ENCODE peak calls at places on chromosomes 7 and 10, in four cellular contexts. One of them, this sample, is unnamed.

GRCh38 chr7:157595086-157595855 is 258.5 kb downstream of the DNAJB6 start:
- DNase-seq in Panc1: no peak
- DNase-seq in stomach: no peak
- DNase-seq in GM23338: no peak
- DNase-seq in this sample: no peak

GRCh38 chr10:72709041-72709440 is 17.1 kb downstream of the MCU start:
- DNase-seq in Panc1: no peak
- DNase-seq in stomach: no peak
- DNase-seq in GM23338: no peak
- DNase-seq in this sample: no peak

GRCh38 chr7:149817301-149817771 is 20.8 kb upstream of the ZNF862 start:
- DNase-seq in Panc1: no peak
- DNase-seq in stomach: no peak
- DNase-seq in GM23338: no peak
- DNase-seq in this sample: no peak

GRCh38 chr7:122626785-122627184 is 72.1 kb downstream of the RNF133 start:
- DNase-seq in Panc1: no peak
- DNase-seq in stomach: no peak
- DNase-seq in GM23338: no peak
- DNase-seq in this sample: no peak

GRCh38 chr10:86400705-86401587 is 34.4 kb upstream of the GRID1 start:
- DNase-seq in Panc1: no peak
- DNase-seq in stomach: peak
- DNase-seq in GM23338: peak
- DNase-seq in this sample: peak

GRCh38 chr10:27822286-27822685 is 76.7 kb upstream of the MKX start:
- DNase-seq in Panc1: no peak
- DNase-seq in stomach: no peak
- DNase-seq in GM23338: no peak
- DNase-seq in this sample: no peak

GRCh38 chr7:40199076-40199802 is 64.4 kb downstream of the SUGCT start:
- DNase-seq in Panc1: no peak
- DNase-seq in stomach: no peak
- DNase-seq in GM23338: peak
- DNase-seq in this sample: no peak

GRCh38 chr10:72096115-72097000 is 8.0 kb upstream of the SPOCK2 start:
- DNase-seq in Panc1: no peak
- DNase-seq in stomach: no peak
- DNase-seq in GM23338: no peak
- DNase-seq in this sample: no peak

GRCh38 chr7:101465576-101466196 is 103.0 kb downstream of the COL26A1 start:
- DNase-seq in Panc1: no peak
- DNase-seq in stomach: no peak
- DNase-seq in GM23338: no peak
- DNase-seq in this sample: peak

GRCh38 chr10:123600177-123600576 is 66.0 kb upstream of the GPR26 start:
- DNase-seq in Panc1: no peak
- DNase-seq in stomach: no peak
- DNase-seq in GM23338: no peak
- DNase-seq in this sample: no peak

GRCh38 chr10:103493362-103493871 is at the start of gene NEURL1:
- DNase-seq in Panc1: no peak
- DNase-seq in stomach: no peak
- DNase-seq in GM23338: peak
- DNase-seq in this sample: no peak

GRCh38 chr10:451021-451471 is 238.4 kb downstream of the DIP2C start:
- DNase-seq in Panc1: no peak
- DNase-seq in stomach: peak
- DNase-seq in GM23338: no peak
- DNase-seq in this sample: no peak

GRCh38 chr7:154903083-154903731 is 99.7 kb downstream of the PAXIP1 start:
- DNase-seq in Panc1: no peak
- DNase-seq in stomach: peak
- DNase-seq in GM23338: no peak
- DNase-seq in this sample: no peak

GRCh38 chr7:154899893-154900292 is 103.0 kb downstream of the PAXIP1 start:
- DNase-seq in Panc1: no peak
- DNase-seq in stomach: no peak
- DNase-seq in GM23338: no peak
- DNase-seq in this sample: no peak

GRCh38 chr7:154902600-154903082 is 100.3 kb downstream of the PAXIP1 start:
- DNase-seq in Panc1: no peak
- DNase-seq in stomach: no peak
- DNase-seq in GM23338: no peak
- DNase-seq in this sample: no peak

DNA sequence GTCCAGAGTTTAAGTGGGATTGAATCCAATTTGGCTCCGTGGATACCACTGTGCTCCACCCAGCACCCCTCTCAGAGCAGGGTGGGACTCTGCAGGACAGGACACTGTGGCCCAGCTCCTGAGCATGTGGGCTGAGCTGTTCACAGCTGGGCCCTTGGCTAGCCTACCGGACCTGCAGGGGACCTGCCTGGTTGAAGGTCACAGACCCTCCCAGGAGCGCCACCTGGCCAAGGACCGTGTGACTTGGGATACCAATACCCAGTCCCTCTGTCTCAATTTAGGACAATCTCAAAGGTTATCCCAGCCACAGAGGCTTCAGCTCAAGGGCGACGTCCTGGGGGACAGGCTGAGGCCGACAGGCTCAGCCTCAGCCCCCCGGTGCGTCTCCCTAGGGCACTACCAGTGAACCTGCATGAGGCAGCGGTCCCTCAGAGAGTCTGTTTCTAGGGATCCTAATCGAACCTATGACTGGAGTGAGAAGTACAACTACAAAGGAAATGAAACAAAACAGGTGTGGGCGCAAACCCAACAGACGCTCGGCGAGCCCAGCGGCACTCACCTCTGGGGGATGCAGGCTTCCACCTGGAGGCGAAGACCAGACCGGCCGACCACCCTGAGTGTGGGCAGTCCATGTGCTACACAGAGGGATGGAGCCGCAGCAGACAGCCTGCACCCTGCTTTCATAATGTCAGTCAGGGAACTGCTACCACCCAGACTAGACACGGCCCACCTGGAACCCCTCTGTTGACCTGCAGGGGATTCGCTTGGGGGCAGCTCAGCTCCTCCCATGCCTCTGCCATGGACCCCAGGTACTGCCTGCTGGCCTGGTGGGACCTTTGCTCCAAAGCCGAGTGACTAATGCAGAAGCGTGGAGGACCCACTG is 103.7 kb downstream of the PAXIP1 start:
- DNase-seq in Panc1: no peak
- DNase-seq in stomach: no peak
- DNase-seq in GM23338: no peak
- DNase-seq in this sample: no peak
- H3K27ac ChIP-seq in Panc1: no peak
- H3K27ac ChIP-seq in stomach: no peak
- H3K27ac ChIP-seq in GM23338: no peak
- H3K27ac ChIP-seq in this sample: no peak

GRCh38 chr10:7260412-7260900 is 150.4 kb downstream of the SFMBT2 start:
- DNase-seq in Panc1: no peak
- DNase-seq in stomach: no peak
- DNase-seq in GM23338: peak
- DNase-seq in this sample: peak
- TF ChIP-seq POLR2AphosphoS5 in Panc1: no peak
- TF ChIP-seq POLR2AphosphoS5 in stomach: peak
- TF ChIP-seq POLR2AphosphoS5 in GM23338: no peak
- TF ChIP-seq POLR2AphosphoS5 in this sample: peak

DNA sequence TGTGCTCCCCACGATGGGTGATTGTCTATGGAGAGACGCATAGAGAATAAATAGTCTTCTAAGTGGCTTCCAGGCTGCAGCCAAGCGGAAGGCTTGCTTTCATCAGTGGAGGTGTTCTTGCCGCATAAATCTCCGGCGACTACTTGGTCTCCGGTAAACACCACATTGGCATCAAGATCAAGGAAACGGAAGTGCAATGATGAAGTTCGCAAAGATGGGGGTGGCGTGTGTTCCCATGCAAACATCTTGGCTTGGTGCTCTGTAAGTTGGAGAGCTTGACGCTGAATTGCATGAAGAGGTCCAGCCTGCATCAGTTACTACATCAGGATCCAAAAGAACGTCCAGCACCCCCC is 182.1 kb upstream of the LYZL2 start:
- DNase-seq in Panc1: no peak
- DNase-seq in stomach: no peak
- DNase-seq in GM23338: no peak
- DNase-seq in this sample: no peak
- H3K27ac ChIP-seq in Panc1: no peak
- H3K27ac ChIP-seq in stomach: peak
- H3K27ac ChIP-seq in GM23338: no peak
- H3K27ac ChIP-seq in this sample: peak

GRCh38 chr10:111871458-111871857 is 312.1 kb downstream of the GPAM start:
- DNase-seq in Panc1: no peak
- DNase-seq in stomach: no peak
- DNase-seq in GM23338: no peak
- DNase-seq in this sample: no peak
- TF ChIP-seq POLR2AphosphoS5 in Panc1: no peak
- TF ChIP-seq POLR2AphosphoS5 in stomach: no peak
- TF ChIP-seq POLR2AphosphoS5 in GM23338: no peak
- TF ChIP-seq POLR2AphosphoS5 in this sample: no peak

GRCh38 chr7:30920584-30921539 is 9.2 kb downstream of the AQP1 start:
- DNase-seq in Panc1: no peak
- DNase-seq in stomach: no peak
- DNase-seq in GM23338: no peak
- DNase-seq in this sample: peak
- H3K27ac ChIP-seq in Panc1: no peak
- H3K27ac ChIP-seq in stomach: peak
- H3K27ac ChIP-seq in GM23338: no peak
- H3K27ac ChIP-seq in this sample: no peak

GRCh38 chr10:125049216-125049903 is 107.4 kb downstream of the ZRANB1 start:
- DNase-seq in Panc1: no peak
- DNase-seq in stomach: no peak
- DNase-seq in GM23338: no peak
- DNase-seq in this sample: no peak

GRCh38 chr10:125054216-125054615 is 106.1 kb downstream of the CTBP2 start:
- DNase-seq in Panc1: no peak
- DNase-seq in stomach: no peak
- DNase-seq in GM23338: no peak
- DNase-seq in this sample: no peak

GRCh38 chr10:125043824-125044658 is 102.1 kb downstream of the ZRANB1 start:
- DNase-seq in Panc1: no peak
- DNase-seq in stomach: no peak
- DNase-seq in GM23338: no peak
- DNase-seq in this sample: no peak

GRCh38 chr10:125052146-125052545 is 108.2 kb downstream of the CTBP2 start:
- DNase-seq in Panc1: no peak
- DNase-seq in stomach: no peak
- DNase-seq in GM23338: no peak
- DNase-seq in this sample: no peak

DNA sequence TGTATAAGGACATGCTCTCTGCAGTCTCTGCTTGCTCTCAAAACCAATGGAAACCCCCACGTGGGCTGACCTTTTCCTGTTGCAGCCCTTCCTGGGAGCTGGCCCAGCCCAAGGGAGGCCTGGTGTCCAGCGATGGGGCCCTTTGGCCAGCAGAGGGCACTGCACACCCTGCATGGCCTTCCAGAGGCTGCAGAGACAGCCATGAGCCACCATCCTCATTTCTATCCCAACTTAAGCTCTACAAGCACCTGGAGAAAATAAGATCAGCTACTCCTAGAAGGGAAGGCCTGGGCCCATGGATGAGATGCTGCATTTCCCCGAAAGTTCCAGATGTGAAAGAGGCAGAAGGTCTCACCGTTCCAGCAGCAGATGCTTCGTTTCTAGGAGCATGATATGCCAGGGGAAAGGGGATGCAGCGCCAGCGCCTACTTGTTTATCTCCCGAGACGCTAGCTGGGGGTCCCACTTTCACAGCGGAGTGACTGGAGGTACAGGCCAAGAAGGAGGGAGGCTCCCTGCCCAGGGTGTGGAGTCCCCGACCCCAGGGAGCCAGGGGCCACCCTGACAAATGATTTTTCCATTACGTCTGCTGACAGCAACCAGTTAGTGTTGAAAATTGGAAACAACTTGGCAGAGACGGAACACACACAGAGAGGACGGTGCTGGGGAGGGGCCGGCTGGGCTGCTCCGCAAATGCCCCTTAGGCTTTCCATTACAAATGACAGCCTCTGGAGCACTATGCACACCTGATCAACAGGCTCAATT is 106.4 kb downstream of the ZRANB1 start:
- DNase-seq in Panc1: peak
- DNase-seq in stomach: peak
- DNase-seq in GM23338: peak
- DNase-seq in this sample: peak
- TF ChIP-seq POLR2AphosphoS5 in Panc1: no peak
- TF ChIP-seq POLR2AphosphoS5 in stomach: no peak
- TF ChIP-seq POLR2AphosphoS5 in GM23338: peak
- TF ChIP-seq POLR2AphosphoS5 in this sample: peak

GRCh38 chr10:30447125-30447799 is 13.3 kb downstream of the MAP3K8 start:
- DNase-seq in Panc1: no peak
- DNase-seq in stomach: no peak
- DNase-seq in GM23338: no peak
- DNase-seq in this sample: no peak
- H3K27ac ChIP-seq in Panc1: no peak
- H3K27ac ChIP-seq in stomach: no peak
- H3K27ac ChIP-seq in GM23338: no peak
- H3K27ac ChIP-seq in this sample: peak

GRCh38 chr10:12042409-12042796 is 206 bp downstream of the UPF2 start:
- DNase-seq in Panc1: no peak
- DNase-seq in stomach: peak
- DNase-seq in GM23338: peak
- DNase-seq in this sample: peak
- TF ChIP-seq POLR2AphosphoS5 in Panc1: no peak
- TF ChIP-seq POLR2AphosphoS5 in stomach: no peak
- TF ChIP-seq POLR2AphosphoS5 in GM23338: peak
- TF ChIP-seq POLR2AphosphoS5 in this sample: no peak